ENCODE peak calls at places on chromosomes 1 and 21, in four cellular contexts. F is K562, J is GM12878, U is HepG2. O is an unnamed sample.

GRCh38 chr1:941588-942383 is 17.3 kb downstream of the NOC2L start:
- DNase-seq in J (no peak), U (peak; percentile 34), F (peak; percentile 87), O (peak; percentile 74)

GRCh38 chr1:223713546-223714420 is 1.4 kb downstream of the CAPN2 start:
- DNase-seq in U (no peak), F (peak; percentile 57), J (no peak), O (no peak)

GRCh38 chr1:52368383-52369172 is 2.6 kb upstream of the CC2D1B start:
- DNase-seq in U (peak; percentile 58), J (no peak), F (no peak), O (peak; percentile 86)

GRCh38 chr1:61270761-61271411 is 188.5 kb downstream of the NFIA start:
- DNase-seq in U (peak; percentile 46), J (no peak), F (peak; percentile 69), O (no peak)

GRCh38 chr1:30883389-30884172 is 25.0 kb downstream of the SDC3 start:
- DNase-seq in F (no peak), U (no peak), J (no peak), O (no peak)

GRCh38 chr1:61056674-61057439 is 25.5 kb upstream of the NFIA start:
- DNase-seq in J (no peak), U (no peak), F (peak; percentile 59), O (peak; percentile 8)

GRCh38 chr21:46325073-46325912 is 1.3 kb downstream of the PCNT start:
- DNase-seq in J (no peak), F (peak; percentile 62), U (peak; percentile 35), O (peak; percentile 81)

GRCh38 chr1:78996791-78997190 is 9.7 kb downstream of the ADGRL4 start:
- DNase-seq in J (no peak), U (no peak), F (no peak), O (no peak)

GRCh38 chr21:45998871-45999580 is 17.5 kb downstream of the COL6A1 start:
- DNase-seq in F (no peak), U (no peak), J (no peak), O (no peak)

GRCh38 chr1:88973520-88974137 is 18.8 kb downstream of the KYAT3 start:
- DNase-seq in F (peak; percentile 24), U (peak; percentile 38), J (no peak), O (peak; percentile 69)

GRCh38 chr21:15617968-15618367 is 111.8 kb upstream of the USP25 start:
- DNase-seq in F (no peak), J (no peak), U (no peak), O (peak; percentile 46)

GRCh38 chr21:41444703-41445464 is 18.8 kb downstream of the MX1 start:
- DNase-seq in F (no peak), U (no peak), J (no peak), O (no peak)
- TF ChIP-seq POLR2AphosphoS5 in F (no peak), U (no peak), J (peak; percentile 33), O (no peak)

GRCh38 chr1:210132582-210132981 is 100.0 kb upstream of the SERTAD4 start:
- DNase-seq in J (no peak), U (no peak), F (peak; percentile 16), O (peak; percentile 72)
- TF ChIP-seq JUNB in J (no peak), U (no peak), F (no peak), O (no peak)

DNA sequence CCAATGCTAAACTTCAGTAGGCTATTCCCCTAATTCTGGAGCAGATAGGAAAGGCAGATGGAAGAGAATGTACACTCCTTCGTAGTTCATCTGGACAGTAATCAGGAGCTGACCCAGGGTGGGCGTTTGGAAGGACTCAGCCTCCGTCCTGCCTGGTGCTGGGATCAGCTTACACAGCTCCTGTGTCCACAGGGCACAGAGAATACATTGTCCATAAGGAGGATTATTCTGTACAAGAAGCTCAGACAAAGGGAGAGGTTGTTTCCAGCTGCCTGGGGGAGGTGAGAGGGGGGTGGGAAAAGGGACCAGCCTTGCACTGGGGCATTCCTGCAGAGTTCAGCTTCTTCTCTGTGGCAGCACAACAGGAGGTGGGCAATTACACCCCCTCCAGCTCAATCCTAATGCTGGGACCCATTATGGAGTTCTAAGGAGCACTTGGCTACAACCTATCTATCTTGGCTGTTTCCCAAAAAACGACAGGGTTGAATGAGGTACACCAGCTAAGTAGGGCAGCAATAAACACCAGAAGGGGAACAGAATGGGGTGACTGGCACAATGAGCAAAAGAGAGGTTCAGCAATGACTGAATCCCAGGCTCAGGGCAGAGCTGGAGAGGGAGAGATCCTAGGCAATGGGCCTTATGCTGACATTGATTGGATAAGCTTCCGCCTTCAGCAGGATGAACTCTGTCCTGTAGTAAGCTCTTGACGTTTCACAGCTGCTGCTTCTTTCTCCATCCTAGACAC is 7.4 kb downstream of the MED8 start:
- DNase-seq in F (no peak), U (no peak), J (no peak), O (no peak)
- TF ChIP-seq POLR2AphosphoS5 in F (no peak), U (no peak), J (no peak), O (no peak)

GRCh38 chr1:228228601-228229074 is 20.8 kb downstream of the OBSCN start:
- DNase-seq in U (peak; percentile 83), J (no peak), F (no peak), O (no peak)
- TF ChIP-seq JUNB in U (no peak), J (no peak), F (no peak), O (no peak)

O was measured in GM23338.